ENCODE peak calls at places on chromosomes 2 and 18, in nine cellular contexts. One of them, this sample, is unnamed.

GRCh38 chr2:113895819-113896563 is 6.1 kb downstream of the ACTR3 start:
- DNase-seq in tibial artery: no peak
- DNase-seq in heart left ventricle: no peak
- DNase-seq in mammary epithelial cell: no peak
- DNase-seq in HCT116: no peak
- DNase-seq in pancreas: no peak
- DNase-seq in body of pancreas: no peak
- DNase-seq in WERI-Rb-1: no peak
- DNase-seq in brain microvascular endothelial cell: no peak
- DNase-seq in this sample: no peak

GRCh38 chr2:237486819-237487448 is at the start of gene MLPH:
- DNase-seq in tibial artery: no peak
- DNase-seq in mammary epithelial cell: peak; percentile 69
- DNase-seq in pancreas: peak; percentile 80
- DNase-seq in WERI-Rb-1: no peak
- DNase-seq in HCT116: no peak
- DNase-seq in heart left ventricle: no peak
- DNase-seq in brain microvascular endothelial cell: no peak
- DNase-seq in body of pancreas: peak; percentile 81
- DNase-seq in this sample: peak; percentile 91

GRCh38 chr2:62054029-62054791 is 141.7 kb upstream of the B3GNT2 start:
- DNase-seq in brain microvascular endothelial cell: no peak
- DNase-seq in HCT116: no peak
- DNase-seq in WERI-Rb-1: no peak
- DNase-seq in mammary epithelial cell: no peak
- DNase-seq in body of pancreas: no peak
- DNase-seq in tibial artery: no peak
- DNase-seq in pancreas: no peak
- DNase-seq in heart left ventricle: no peak
- DNase-seq in this sample: no peak

GRCh38 chr2:96248624-96249023 is 17.2 kb downstream of the TMEM127 start:
- DNase-seq in body of pancreas: no peak
- DNase-seq in heart left ventricle: no peak
- DNase-seq in tibial artery: no peak
- DNase-seq in HCT116: no peak
- DNase-seq in brain microvascular endothelial cell: no peak
- DNase-seq in mammary epithelial cell: no peak
- DNase-seq in WERI-Rb-1: no peak
- DNase-seq in pancreas: no peak
- DNase-seq in this sample: no peak

GRCh38 chr2:64989982-64990614 is 899 bp downstream of the SLC1A4 start:
- DNase-seq in heart left ventricle: no peak
- DNase-seq in HCT116: no peak
- DNase-seq in WERI-Rb-1: peak; percentile 23
- DNase-seq in brain microvascular endothelial cell: no peak
- DNase-seq in tibial artery: peak; percentile 23
- DNase-seq in pancreas: peak; percentile 29
- DNase-seq in mammary epithelial cell: no peak
- DNase-seq in body of pancreas: peak; percentile 38
- DNase-seq in this sample: no peak

GRCh38 chr2:67560818-67561221 is 163.7 kb downstream of the ETAA1 start:
- DNase-seq in mammary epithelial cell: no peak
- DNase-seq in pancreas: no peak
- DNase-seq in tibial artery: no peak
- DNase-seq in WERI-Rb-1: no peak
- DNase-seq in brain microvascular endothelial cell: no peak
- DNase-seq in HCT116: no peak
- DNase-seq in body of pancreas: no peak
- DNase-seq in heart left ventricle: no peak
- DNase-seq in this sample: no peak

GRCh38 chr2:215918901-215919585 is 94.3 kb downstream of the MREG start:
- DNase-seq in pancreas: no peak
- DNase-seq in heart left ventricle: no peak
- DNase-seq in body of pancreas: no peak
- DNase-seq in HCT116: no peak
- DNase-seq in WERI-Rb-1: no peak
- DNase-seq in tibial artery: no peak
- DNase-seq in brain microvascular endothelial cell: no peak
- DNase-seq in mammary epithelial cell: no peak
- DNase-seq in this sample: no peak

GRCh38 chr2:55618649-55619055 is 1.2 kb upstream of the PPP4R3B start:
- DNase-seq in HCT116: peak; percentile 54
- DNase-seq in body of pancreas: peak; percentile 64
- DNase-seq in heart left ventricle: peak; percentile 67
- DNase-seq in tibial artery: peak; percentile 56
- DNase-seq in brain microvascular endothelial cell: peak; percentile 43
- DNase-seq in WERI-Rb-1: peak; percentile 67
- DNase-seq in pancreas: peak; percentile 51
- DNase-seq in mammary epithelial cell: peak; percentile 58
- DNase-seq in this sample: peak; percentile 45

GRCh38 chr2:113281920-113282746 is 3.4 kb upstream of the PAX8 start:
- DNase-seq in mammary epithelial cell: peak; percentile 60
- DNase-seq in body of pancreas: no peak
- DNase-seq in brain microvascular endothelial cell: no peak
- DNase-seq in heart left ventricle: no peak
- DNase-seq in HCT116: no peak
- DNase-seq in WERI-Rb-1: no peak
- DNase-seq in pancreas: no peak
- DNase-seq in tibial artery: no peak
- DNase-seq in this sample: no peak

GRCh38 chr2:8906208-8906607 is 68.8 kb upstream of the KIDINS220 start:
- DNase-seq in WERI-Rb-1: no peak
- DNase-seq in tibial artery: no peak
- DNase-seq in heart left ventricle: no peak
- DNase-seq in brain microvascular endothelial cell: peak; percentile 50
- DNase-seq in mammary epithelial cell: peak; percentile 87
- DNase-seq in body of pancreas: no peak
- DNase-seq in HCT116: peak; percentile 12
- DNase-seq in pancreas: no peak
- DNase-seq in this sample: no peak

GRCh38 chr2:9548506-9548905 is 7.1 kb downstream of the ADAM17 start:
- DNase-seq in heart left ventricle: no peak
- DNase-seq in body of pancreas: no peak
- DNase-seq in WERI-Rb-1: no peak
- DNase-seq in tibial artery: no peak
- DNase-seq in brain microvascular endothelial cell: no peak
- DNase-seq in HCT116: no peak
- DNase-seq in pancreas: no peak
- DNase-seq in mammary epithelial cell: peak; percentile 32
- DNase-seq in this sample: no peak

GRCh38 chr2:150165988-150166965 is 321.2 kb downstream of the RND3 start:
- DNase-seq in body of pancreas: peak; percentile 29
- DNase-seq in tibial artery: peak; percentile 36
- DNase-seq in pancreas: no peak
- DNase-seq in WERI-Rb-1: no peak
- DNase-seq in heart left ventricle: no peak
- DNase-seq in HCT116: no peak
- DNase-seq in brain microvascular endothelial cell: no peak
- DNase-seq in mammary epithelial cell: peak; percentile 76
- DNase-seq in this sample: no peak

GRCh38 chr18:42047721-42048120 is 92.7 kb downstream of the PIK3C3 start:
- DNase-seq in tibial artery: no peak
- DNase-seq in heart left ventricle: no peak
- DNase-seq in body of pancreas: no peak
- DNase-seq in WERI-Rb-1: no peak
- DNase-seq in HCT116: no peak
- DNase-seq in mammary epithelial cell: peak; percentile 12
- DNase-seq in pancreas: no peak
- DNase-seq in brain microvascular endothelial cell: peak; percentile 13
- DNase-seq in this sample: no peak

GRCh38 chr2:33110461-33110860 is 163.7 kb downstream of the LTBP1 start:
- DNase-seq in pancreas: no peak
- DNase-seq in WERI-Rb-1: no peak
- DNase-seq in mammary epithelial cell: no peak
- DNase-seq in body of pancreas: no peak
- DNase-seq in brain microvascular endothelial cell: no peak
- DNase-seq in tibial artery: no peak
- DNase-seq in HCT116: no peak
- DNase-seq in heart left ventricle: no peak
- DNase-seq in this sample: no peak

GRCh38 chr2:83695037-83695436 is 764.0 kb downstream of the SUCLG1 start:
- DNase-seq in tibial artery: no peak
- DNase-seq in WERI-Rb-1: no peak
- DNase-seq in mammary epithelial cell: no peak
- DNase-seq in body of pancreas: no peak
- DNase-seq in brain microvascular endothelial cell: no peak
- DNase-seq in HCT116: no peak
- DNase-seq in heart left ventricle: no peak
- DNase-seq in pancreas: no peak
- DNase-seq in this sample: no peak

GRCh38 chr2:37614061-37614802 is 57.2 kb downstream of the CDC42EP3 start:
- DNase-seq in mammary epithelial cell: peak; percentile 80
- DNase-seq in heart left ventricle: no peak
- DNase-seq in HCT116: no peak
- DNase-seq in brain microvascular endothelial cell: peak; percentile 97
- DNase-seq in WERI-Rb-1: no peak
- DNase-seq in tibial artery: peak; percentile 52
- DNase-seq in body of pancreas: peak; percentile 37
- DNase-seq in pancreas: no peak
- DNase-seq in this sample: no peak

GRCh38 chr2:48398285-48399135 is 131.4 kb upstream of the STON1 start:
- DNase-seq in heart left ventricle: no peak
- DNase-seq in pancreas: no peak
- DNase-seq in WERI-Rb-1: no peak
- DNase-seq in mammary epithelial cell: no peak
- DNase-seq in tibial artery: no peak
- DNase-seq in HCT116: no peak
- DNase-seq in body of pancreas: no peak
- DNase-seq in brain microvascular endothelial cell: no peak
- DNase-seq in this sample: no peak

GRCh38 chr2:226644342-226644957 is 155.2 kb downstream of the IRS1 start:
- DNase-seq in HCT116: no peak
- DNase-seq in brain microvascular endothelial cell: peak; percentile 88
- DNase-seq in pancreas: no peak
- DNase-seq in WERI-Rb-1: no peak
- DNase-seq in body of pancreas: no peak
- DNase-seq in tibial artery: no peak
- DNase-seq in mammary epithelial cell: no peak
- DNase-seq in heart left ventricle: no peak
- DNase-seq in this sample: no peak

DNA sequence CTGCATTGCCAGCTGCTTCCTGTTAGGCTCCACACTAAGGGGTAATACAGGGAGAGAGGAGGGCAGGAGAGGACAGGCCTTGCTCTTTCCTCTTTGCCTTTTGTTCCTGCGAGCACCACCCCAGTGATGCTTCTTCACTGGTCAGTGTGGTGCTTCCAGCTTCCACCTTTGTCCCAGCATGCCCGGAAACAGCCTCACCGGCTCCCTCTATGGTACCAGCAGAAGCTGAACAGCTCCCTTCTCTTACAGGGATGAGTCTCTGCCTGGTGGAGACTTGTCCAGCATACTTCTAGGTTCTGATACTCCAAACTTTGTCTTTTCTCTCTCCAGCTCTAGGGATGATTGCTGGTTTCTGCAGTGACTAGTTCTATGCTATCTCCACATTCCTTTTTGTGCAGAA is 413.3 kb downstream of the TSN start:
- DNase-seq in WERI-Rb-1: peak; percentile 42
- DNase-seq in HCT116: no peak
- DNase-seq in mammary epithelial cell: no peak
- DNase-seq in heart left ventricle: no peak
- DNase-seq in brain microvascular endothelial cell: no peak
- DNase-seq in pancreas: no peak
- DNase-seq in tibial artery: no peak
- DNase-seq in body of pancreas: no peak
- DNase-seq in this sample: no peak
- TF ChIP-seq CTCF in WERI-Rb-1: peak; percentile 60
- TF ChIP-seq CTCF in HCT116: no peak
- TF ChIP-seq CTCF in mammary epithelial cell: peak; percentile 24
- TF ChIP-seq CTCF in heart left ventricle: no peak
- TF ChIP-seq CTCF in brain microvascular endothelial cell: peak; percentile 31
- TF ChIP-seq CTCF in pancreas: no peak
- TF ChIP-seq CTCF in tibial artery: no peak
- TF ChIP-seq CTCF in body of pancreas: no peak
- TF ChIP-seq CTCF in this sample: no peak

GRCh38 chr18:9549405-9549804 is 65.0 kb downstream of the PPP4R1 start:
- DNase-seq in brain microvascular endothelial cell: no peak
- DNase-seq in HCT116: no peak
- DNase-seq in heart left ventricle: no peak
- DNase-seq in WERI-Rb-1: no peak
- DNase-seq in mammary epithelial cell: no peak
- DNase-seq in tibial artery: no peak
- DNase-seq in pancreas: no peak
- DNase-seq in body of pancreas: peak; percentile 40
- DNase-seq in this sample: no peak
- H3K36me3 ChIP-seq in brain microvascular endothelial cell: peaks cover 71% of the 10 kb centered on the region
- H3K36me3 ChIP-seq in HCT116: peaks cover 43% of the 10 kb centered on the region
- H3K36me3 ChIP-seq in heart left ventricle: peaks cover 52% of the 10 kb centered on the region
- H3K36me3 ChIP-seq in WERI-Rb-1: peaks cover 69% of the 10 kb centered on the region
- H3K36me3 ChIP-seq in mammary epithelial cell: peaks cover 71% of the 10 kb centered on the region
- H3K36me3 ChIP-seq in tibial artery: peaks cover 98% of the 10 kb centered on the region
- H3K36me3 ChIP-seq in pancreas: peaks cover 17% of the 10 kb centered on the region
- H3K36me3 ChIP-seq in body of pancreas: peaks cover 8% of the 10 kb centered on the region
- H3K36me3 ChIP-seq in this sample: peaks cover 100% of the 10 kb centered on the region

GRCh38 chr2:234973008-234973407 is 21.2 kb downstream of the SH3BP4 start:
- DNase-seq in heart left ventricle: no peak
- DNase-seq in tibial artery: no peak
- DNase-seq in brain microvascular endothelial cell: no peak
- DNase-seq in mammary epithelial cell: no peak
- DNase-seq in WERI-Rb-1: no peak
- DNase-seq in body of pancreas: peak; percentile 50
- DNase-seq in pancreas: no peak
- DNase-seq in HCT116: no peak
- DNase-seq in this sample: no peak

GRCh38 chr2:234969329-234970157 is 17.7 kb downstream of the SH3BP4 start:
- DNase-seq in pancreas: no peak
- DNase-seq in WERI-Rb-1: no peak
- DNase-seq in HCT116: no peak
- DNase-seq in heart left ventricle: no peak
- DNase-seq in brain microvascular endothelial cell: no peak
- DNase-seq in tibial artery: no peak
- DNase-seq in mammary epithelial cell: no peak
- DNase-seq in body of pancreas: peak; percentile 34
- DNase-seq in this sample: no peak

GRCh38 chr2:234971494-234971893 is 19.7 kb downstream of the SH3BP4 start:
- DNase-seq in mammary epithelial cell: no peak
- DNase-seq in heart left ventricle: no peak
- DNase-seq in body of pancreas: no peak
- DNase-seq in tibial artery: no peak
- DNase-seq in HCT116: no peak
- DNase-seq in pancreas: no peak
- DNase-seq in WERI-Rb-1: no peak
- DNase-seq in brain microvascular endothelial cell: no peak
- DNase-seq in this sample: no peak

GRCh38 chr2:234968633-234969328 is 17.0 kb downstream of the SH3BP4 start:
- DNase-seq in body of pancreas: peak; percentile 11
- DNase-seq in HCT116: no peak
- DNase-seq in heart left ventricle: no peak
- DNase-seq in pancreas: no peak
- DNase-seq in brain microvascular endothelial cell: no peak
- DNase-seq in WERI-Rb-1: no peak
- DNase-seq in mammary epithelial cell: no peak
- DNase-seq in tibial artery: no peak
- DNase-seq in this sample: no peak

GRCh38 chr2:234970467-234970866 is 18.6 kb downstream of the SH3BP4 start:
- DNase-seq in body of pancreas: no peak
- DNase-seq in tibial artery: no peak
- DNase-seq in HCT116: no peak
- DNase-seq in heart left ventricle: no peak
- DNase-seq in mammary epithelial cell: peak; percentile 80
- DNase-seq in brain microvascular endothelial cell: no peak
- DNase-seq in WERI-Rb-1: no peak
- DNase-seq in pancreas: no peak
- DNase-seq in this sample: no peak
- TF ChIP-seq CTCF in body of pancreas: no peak
- TF ChIP-seq CTCF in tibial artery: no peak
- TF ChIP-seq CTCF in HCT116: no peak
- TF ChIP-seq CTCF in heart left ventricle: no peak
- TF ChIP-seq CTCF in mammary epithelial cell: no peak
- TF ChIP-seq CTCF in brain microvascular endothelial cell: no peak
- TF ChIP-seq CTCF in WERI-Rb-1: no peak
- TF ChIP-seq CTCF in pancreas: no peak
- TF ChIP-seq CTCF in this sample: no peak

GRCh38 chr2:233125455-233126065 is 65.4 kb downstream of the INPP5D start:
- DNase-seq in pancreas: no peak
- DNase-seq in tibial artery: no peak
- DNase-seq in HCT116: no peak
- DNase-seq in body of pancreas: no peak
- DNase-seq in mammary epithelial cell: no peak
- DNase-seq in brain microvascular endothelial cell: no peak
- DNase-seq in WERI-Rb-1: no peak
- DNase-seq in heart left ventricle: no peak
- DNase-seq in this sample: no peak
- H3K36me3 ChIP-seq in pancreas: no peaks in the 10 kb centered on the region
- H3K36me3 ChIP-seq in tibial artery: no peaks in the 10 kb centered on the region
- H3K36me3 ChIP-seq in HCT116: no peaks in the 10 kb centered on the region
- H3K36me3 ChIP-seq in body of pancreas: no peaks in the 10 kb centered on the region
- H3K36me3 ChIP-seq in mammary epithelial cell: no peaks in the 10 kb centered on the region
- H3K36me3 ChIP-seq in brain microvascular endothelial cell: no peaks in the 10 kb centered on the region
- H3K36me3 ChIP-seq in WERI-Rb-1: no peaks in the 10 kb centered on the region
- H3K36me3 ChIP-seq in heart left ventricle: no peaks in the 10 kb centered on the region
- H3K36me3 ChIP-seq in this sample: peaks cover 77% of the 10 kb centered on the region

This sample was measured in left lung.